ENCODE peak calls at places on chromosomes 13 and 19, in six cellular contexts. P, G, H, U, X and N are unnamed samples. For H3K36me3, the result is how much of the 10 kb centered on the place peaks cover.

GRCh38 chr13:33611016-33611805 is 206.7 kb upstream of the RFC3 start:
- DNase-seq in P (peak), G (peak), H (no peak), U (peak), X (no peak), N (no peak)

GRCh38 chr19:52992109-52993004 is 21.4 kb upstream of the ERVV-1 start:
- DNase-seq in P (no peak), G (peak), H (no peak), U (peak), X (peak), N (no peak)

GRCh38 chr13:97403893-97404683 is 29.9 kb upstream of the RAP2A start:
- DNase-seq in P (peak), G (no peak), H (no peak), U (no peak), X (no peak), N (no peak)

GRCh38 chr19:50569938-50570540 is 1.8 kb upstream of the LRRC4B start:
- DNase-seq in P (no peak), G (no peak), H (no peak), U (no peak), X (no peak), N (no peak)

GRCh38 chr19:10888421-10888866 is 17.1 kb downstream of the CARM1 start:
- DNase-seq in P (no peak), G (peak), H (no peak), U (no peak), X (no peak), N (no peak)

GRCh38 chr13:45737571-45738002 is 35.5 kb downstream of the CBY2 start:
- DNase-seq in P (no peak), G (peak), H (no peak), U (no peak), X (no peak), N (no peak)

GRCh38 chr19:8397291-8397690 is 7.1 kb downstream of the RAB11B start:
- DNase-seq in P (no peak), G (no peak), H (peak), U (no peak), X (no peak), N (peak)

GRCh38 chr13:95833126-95833525 is 156.2 kb downstream of the DNAJC3 start:
- DNase-seq in P (no peak), G (no peak), H (no peak), U (no peak), X (no peak), N (peak)

GRCh38 chr19:55491546-55492360 is 3.5 kb downstream of the SSC5D start:
- DNase-seq in P (no peak), G (no peak), H (no peak), U (peak), X (no peak), N (no peak)

GRCh38 chr13:28467034-28467433 is 27.9 kb downstream of the FLT1 start:
- DNase-seq in P (no peak), G (no peak), H (no peak), U (no peak), X (no peak), N (no peak)

GRCh38 chr13:29162638-29163037 is 342.5 kb downstream of the MTUS2 start:
- DNase-seq in P (no peak), G (no peak), H (no peak), U (no peak), X (no peak), N (no peak)

GRCh38 chr19:50537769-50538230 is 24.1 kb upstream of the ASPDH start:
- DNase-seq in P (peak), G (peak), H (peak), U (peak), X (peak), N (peak)

GRCh38 chr13:111919286-111919685 is 147.7 kb upstream of the SOX1 start:
- DNase-seq in P (no peak), G (no peak), H (no peak), U (no peak), X (no peak), N (no peak)

GRCh38 chr13:55440465-55441085 is 1700.1 kb upstream of the PRR20A start:
- DNase-seq in P (no peak), G (peak), H (no peak), U (no peak), X (no peak), N (no peak)

GRCh38 chr13:113058988-113059850 is 46.4 kb upstream of the F7 start:
- DNase-seq in P (no peak), G (no peak), H (no peak), U (peak), X (peak), N (no peak)

GRCh38 chr19:46378268-46378667 is 31.4 kb downstream of the PPP5C start:
- DNase-seq in P (peak), G (no peak), H (no peak), U (no peak), X (no peak), N (peak)

GRCh38 chr13:36362251-36362650 is 16.1 kb upstream of the SPART start:
- DNase-seq in P (peak), G (no peak), H (peak), U (no peak), X (no peak), N (peak)

GRCh38 chr13:37539176-37539575 is 59.4 kb downstream of the POSTN start:
- DNase-seq in P (no peak), G (no peak), H (no peak), U (no peak), X (no peak), N (no peak)

GRCh38 chr13:102440259-102440936 is 38.5 kb upstream of the FGF14 start:
- DNase-seq in P (no peak), G (no peak), H (peak), U (peak), X (no peak), N (peak)

GRCh38 chr13:35888327-35888940 is 242.7 kb downstream of the DCLK1 start:
- DNase-seq in P (peak), G (no peak), H (no peak), U (no peak), X (no peak), N (peak)

GRCh38 chr13:109918179-109918651 is 131.8 kb upstream of the IRS2 start:
- DNase-seq in P (peak), G (no peak), H (no peak), U (no peak), X (no peak), N (no peak)

GRCh38 chr19:953501-954271 is 27.9 kb downstream of the ARID3A start:
- DNase-seq in P (no peak), G (peak), H (no peak), U (peak), X (no peak), N (no peak)

GRCh38 chr19:19120308-19121156 is 17.7 kb downstream of the TMEM161A start:
- DNase-seq in P (peak), G (peak), H (no peak), U (no peak), X (no peak), N (peak)

GRCh38 chr13:40779796-40780285 is 8.9 kb upstream of the MRPS31 start:
- DNase-seq in P (no peak), G (no peak), H (peak), U (no peak), X (no peak), N (peak)

GRCh38 chr13:76210262-76210661 is 574.1 kb downstream of the LMO7 start:
- DNase-seq in P (no peak), G (no peak), H (peak), U (no peak), X (no peak), N (peak)

GRCh38 chr13:104641309-104641708 is 1575.1 kb upstream of the SLC10A2 start:
- DNase-seq in P (peak), G (no peak), H (no peak), U (no peak), X (no peak), N (peak)

GRCh38 chr19:7681336-7682174 is 922 bp downstream of the TRAPPC5 start:
- DNase-seq in P (peak), G (peak), H (peak), U (peak), X (peak), N (peak)

GRCh38 chr19:54138777-54139256 is 1.3 kb downstream of the CNOT3 start:
- DNase-seq in P (no peak), G (no peak), H (no peak), U (no peak), X (peak), N (no peak)

GRCh38 chr19:5955638-5955935 is 22.4 kb downstream of the RANBP3 start:
- DNase-seq in P (peak), G (no peak), H (no peak), U (no peak), X (no peak), N (no peak)

GRCh38 chr19:39327990-39328705 is 7.5 kb upstream of the LRFN1 start:
- DNase-seq in P (peak), G (peak), H (peak), U (peak), X (peak), N (peak)

GRCh38 chr13:111621164-111621563 is 300.7 kb downstream of the TEX29 start:
- DNase-seq in P (no peak), G (no peak), H (no peak), U (no peak), X (no peak), N (no peak)

GRCh38 chr13:102556806-102557205 is 40.0 kb upstream of the TPP2 start:
- DNase-seq in P (no peak), G (no peak), H (no peak), U (no peak), X (no peak), N (no peak)

GRCh38 chr19:723247-723646 is 14.5 kb downstream of the PALM start:
- DNase-seq in P (no peak), G (no peak), H (no peak), U (no peak), X (no peak), N (no peak)

GRCh38 chr13:40666905-40667621 is 622 bp upstream of the FOXO1 start:
- DNase-seq in P (no peak), G (peak), H (no peak), U (peak), X (peak), N (no peak)

GRCh38 chr13:110420626-110421025 is 113.5 kb downstream of the COL4A2 start:
- DNase-seq in P (no peak), G (no peak), H (no peak), U (no peak), X (no peak), N (no peak)

GRCh38 chr19:19113040-19113541 is 25.2 kb downstream of the TMEM161A start:
- DNase-seq in P (peak), G (peak), H (no peak), U (no peak), X (no peak), N (no peak)

GRCh38 chr13:50222569-50223332 is 207.5 kb downstream of the KCNRG start:
- DNase-seq in P (peak), G (no peak), H (peak), U (peak), X (peak), N (peak)

GRCh38 chr19:14395710-14396338 is 14.6 kb downstream of the ADGRE5 start:
- DNase-seq in P (no peak), G (no peak), H (no peak), U (no peak), X (peak), N (no peak)

GRCh38 chr13:40813662-40814454 is 24.4 kb downstream of the SLC25A15 start:
- DNase-seq in P (peak), G (peak), H (peak), U (no peak), X (no peak), N (peak)

GRCh38 chr13:66430266-66430665 is 799.9 kb downstream of the PCDH9 start:
- DNase-seq in P (peak), G (no peak), H (no peak), U (no peak), X (no peak), N (no peak)

GRCh38 chr13:66424417-66424816 is 805.7 kb downstream of the PCDH9 start:
- DNase-seq in P (peak), G (no peak), H (no peak), U (no peak), X (no peak), N (peak)

GRCh38 chr13:66425741-66426140 is 804.4 kb downstream of the PCDH9 start:
- DNase-seq in P (peak), G (no peak), H (no peak), U (no peak), X (no peak), N (no peak)

GRCh38 chr13:66427330-66427990 is 802.7 kb downstream of the PCDH9 start:
- DNase-seq in P (no peak), G (no peak), H (no peak), U (no peak), X (no peak), N (no peak)
- H3K36me3 ChIP-seq in P (under half), G (under half), H (under half), U (under half), X (under half), N (under half)

DNA sequence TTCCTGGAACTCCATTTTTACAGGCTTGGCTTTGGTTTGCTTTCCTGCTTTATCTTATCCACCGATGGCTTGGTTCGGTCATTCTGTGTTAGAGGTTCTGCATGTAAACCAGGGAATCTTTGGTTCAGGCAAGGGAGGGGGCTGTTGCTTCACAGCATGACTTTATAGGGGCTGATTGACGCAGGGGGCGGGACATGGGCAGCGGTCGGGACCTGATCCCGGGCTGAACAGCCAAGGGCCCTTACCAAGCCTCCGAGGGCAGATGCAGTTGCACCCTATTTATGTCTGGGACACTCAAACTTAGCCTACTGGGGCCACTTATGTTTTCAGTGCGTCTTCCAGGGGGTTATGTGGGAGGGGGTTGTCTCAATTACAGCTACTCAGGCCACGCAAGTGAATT is 312.4 kb downstream of the ZNF536 start:
- DNase-seq in P (no peak), G (peak), H (no peak), U (no peak), X (no peak), N (no peak)
- TF ChIP-seq CTCF in P (no peak), G (no peak), H (no peak), U (no peak), X (no peak), N (no peak)

DNA sequence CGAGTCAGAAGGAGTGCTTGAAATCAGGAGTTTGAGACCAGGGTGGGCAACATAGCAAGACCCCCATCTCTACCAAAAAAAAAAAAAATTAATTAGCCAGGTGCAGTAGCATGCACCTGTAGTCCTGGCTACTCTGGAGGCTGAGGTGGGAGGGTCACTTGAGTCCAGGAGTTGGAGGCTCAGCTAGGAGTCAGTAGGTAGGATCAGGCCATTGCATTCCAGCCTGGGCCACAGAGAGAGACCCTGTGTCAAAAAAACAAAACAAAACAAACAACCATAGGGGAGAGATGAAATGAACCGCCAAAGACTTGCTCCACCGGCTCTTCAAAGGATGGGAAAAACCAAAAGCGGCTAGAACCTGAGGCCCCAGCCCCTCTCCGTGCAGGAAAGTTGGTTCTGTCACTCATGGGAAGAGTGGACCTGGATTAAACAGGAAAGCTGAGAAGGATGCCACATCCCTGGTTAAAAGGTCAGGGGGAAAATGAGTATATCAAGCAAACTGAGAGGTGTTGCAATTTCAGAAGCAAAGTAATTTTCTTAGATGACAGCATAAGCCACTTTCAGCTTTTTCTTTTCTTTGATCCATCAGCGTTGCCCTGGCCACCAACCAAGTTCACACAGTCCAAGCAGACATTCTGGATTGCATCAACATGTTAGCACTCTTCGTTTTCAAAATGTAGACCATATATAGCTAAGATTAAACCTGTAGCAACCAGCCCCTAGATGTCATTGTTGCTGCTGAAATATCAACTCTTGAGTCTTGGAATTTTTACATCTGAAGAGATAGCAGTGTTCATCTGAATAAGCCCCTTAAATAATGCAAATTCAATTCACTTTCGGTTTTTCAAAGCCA is 8.9 kb upstream of the ZNF507 start:
- DNase-seq in P (peak), G (no peak), H (no peak), U (no peak), X (no peak), N (peak)
- H3K4me3 ChIP-seq in P (peak), G (no peak), H (no peak), U (no peak), X (no peak), N (no peak)

GRCh38 chr13:71674776-71675352 is 192.1 kb downstream of the DACH1 start:
- DNase-seq in P (no peak), G (peak), H (no peak), U (no peak), X (no peak), N (no peak)

GRCh38 chr13:71677114-71677513 is 189.9 kb downstream of the DACH1 start:
- DNase-seq in P (no peak), G (no peak), H (no peak), U (no peak), X (no peak), N (no peak)

GRCh38 chr13:71672527-71672926 is 194.5 kb downstream of the DACH1 start:
- DNase-seq in P (peak), G (peak), H (no peak), U (no peak), X (no peak), N (no peak)
- H3K36me3 ChIP-seq in P (under half), G (under half), H (under half), U (under half), X (under half), N (under half)